ENCODE peak calls at places on chromosome 19, in seven cellular contexts. J, X, O, D, N, L and P are unnamed samples.

GRCh38 chr19:42121666-42122069 is 10.6 kb downstream of the POU2F2 start:
- DNase-seq in J (peak), X (peak), O (peak), D (peak), N (peak), L (peak), P (peak)

GRCh38 chr19:5904302-5905071 is at the start of gene VMAC:
- DNase-seq in J (peak), X (peak), O (peak), D (peak), N (peak), L (peak), P (peak)

GRCh38 chr19:408441-409005 is 424 bp downstream of the C2CD4C start:
- DNase-seq in J (no peak), X (no peak), O (peak), D (no peak), N (no peak), L (no peak), P (no peak)

GRCh38 chr19:33670398-33670797 is 48.6 kb downstream of the CHST8 start:
- DNase-seq in J (no peak), X (no peak), O (no peak), D (no peak), N (no peak), L (no peak), P (no peak)

GRCh38 chr19:50464348-50464747 is 12.0 kb upstream of the EMC10 start:
- DNase-seq in J (no peak), X (no peak), O (no peak), D (no peak), N (no peak), L (no peak), P (no peak)

GRCh38 chr19:11050323-11051114 is 38.7 kb upstream of the LDLR start:
- DNase-seq in J (no peak), X (no peak), O (no peak), D (no peak), N (no peak), L (no peak), P (no peak)

GRCh38 chr19:1947651-1948209 is 6.8 kb downstream of the CSNK1G2 start:
- DNase-seq in J (no peak), X (no peak), O (no peak), D (no peak), N (no peak), L (no peak), P (no peak)

GRCh38 chr19:7994114-7994513 is 11.3 kb downstream of the ELAVL1 start:
- DNase-seq in J (no peak), X (no peak), O (no peak), D (no peak), N (no peak), L (no peak), P (no peak)

GRCh38 chr19:17473041-17473440 is 2.7 kb downstream of the SLC27A1 start:
- DNase-seq in J (peak), X (no peak), O (no peak), D (peak), N (peak), L (no peak), P (peak)

GRCh38 chr19:44657211-44657921 is 13.7 kb downstream of the PVR start:
- DNase-seq in J (peak), X (peak), O (peak), D (peak), N (peak), L (peak), P (peak)

GRCh38 chr19:4258181-4258580 is 11.3 kb downstream of the YJU2 start:
- DNase-seq in J (no peak), X (no peak), O (no peak), D (no peak), N (no peak), L (no peak), P (no peak)

GRCh38 chr19:4257025-4257424 is 10.1 kb downstream of the YJU2 start:
- DNase-seq in J (no peak), X (no peak), O (no peak), D (no peak), N (no peak), L (no peak), P (no peak)

GRCh38 chr19:4260605-4261191 is 13.8 kb downstream of the YJU2 start:
- DNase-seq in J (no peak), X (no peak), O (no peak), D (no peak), N (no peak), L (no peak), P (no peak)

GRCh38 chr19:4256563-4256962 is 9.7 kb downstream of the YJU2 start:
- DNase-seq in J (no peak), X (no peak), O (no peak), D (no peak), N (peak), L (no peak), P (no peak)
- TF ChIP-seq CTCF in J (no peak), X (no peak), O (no peak), D (no peak), N (no peak), L (no peak), P (no peak)

GRCh38 chr19:56120371-56121179 is 520 bp downstream of the ZNF787 start:
- DNase-seq in J (peak), X (peak), O (peak), D (peak), N (peak), L (peak), P (peak)
- TF ChIP-seq CTCF in J (no peak), X (peak), O (peak), D (no peak), N (no peak), L (peak), P (peak)

DNA sequence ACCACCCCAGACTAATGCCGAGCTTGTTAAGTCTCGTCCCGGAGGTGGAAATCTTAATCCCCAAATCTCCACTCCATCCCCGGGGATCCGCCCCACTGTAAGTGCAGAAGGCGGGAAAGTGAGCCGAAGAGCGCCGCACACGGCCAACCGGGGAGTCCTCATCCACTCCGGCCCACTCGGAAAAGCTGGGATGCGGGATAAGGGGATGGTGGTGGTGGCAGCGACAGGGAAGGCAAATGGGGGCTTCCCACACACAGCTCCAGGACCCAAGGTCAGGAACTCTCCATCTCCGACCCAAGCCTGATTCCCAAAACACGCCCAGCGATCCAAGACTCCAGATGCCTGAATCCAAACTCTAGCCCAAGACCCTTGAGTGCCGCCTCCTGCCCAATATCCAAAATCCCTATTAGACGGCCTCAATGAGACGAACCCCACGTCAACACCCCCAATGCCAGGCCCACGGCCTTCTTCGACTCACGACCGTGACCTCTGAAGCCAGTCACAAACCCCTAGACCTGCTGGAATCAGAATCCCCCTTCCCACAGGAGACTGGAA is 481 bp downstream of the FBL start:
- DNase-seq in J (peak), X (no peak), O (no peak), D (no peak), N (no peak), L (no peak), P (peak)
- TF ChIP-seq CTCF in J (no peak), X (no peak), O (no peak), D (peak), N (no peak), L (no peak), P (no peak)

DNA sequence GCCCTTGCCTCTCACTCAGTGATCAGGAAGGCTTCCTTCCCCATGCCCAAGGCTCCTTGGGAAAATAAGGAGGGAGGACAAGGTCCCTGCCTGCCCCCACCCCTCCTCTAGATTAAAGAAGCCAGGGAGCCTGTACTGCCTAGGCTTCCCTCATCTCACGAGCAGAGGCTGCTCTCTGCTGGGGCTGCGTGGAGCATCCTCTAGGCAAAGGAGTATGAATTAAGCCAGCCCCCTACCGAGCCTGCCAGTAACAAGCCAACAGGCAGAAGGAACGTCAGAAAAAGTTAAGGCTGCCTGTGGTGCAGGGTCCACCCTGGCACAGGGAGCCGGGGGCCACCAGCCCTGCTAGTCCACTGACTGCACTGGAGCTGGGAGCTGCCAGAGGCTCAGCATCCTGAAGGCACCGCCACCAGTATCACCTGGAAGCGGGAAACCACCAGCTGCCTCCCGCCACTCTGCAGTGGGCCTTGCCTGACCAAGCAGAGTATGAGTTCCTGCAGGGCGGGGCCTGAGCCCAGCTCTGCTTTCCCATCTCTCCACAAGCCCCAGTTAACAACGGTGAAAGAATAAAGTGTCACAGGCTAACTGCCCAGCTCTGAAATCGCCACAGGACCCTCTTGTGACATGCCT is 6.8 kb downstream of the NAPA start:
- DNase-seq in J (no peak), X (no peak), O (no peak), D (no peak), N (no peak), L (no peak), P (no peak)
- TF ChIP-seq CTCF in J (no peak), X (no peak), O (no peak), D (no peak), N (no peak), L (no peak), P (no peak)

GRCh38 chr19:39595950-39596349 is 6.4 kb upstream of the LGALS13 start:
- DNase-seq in J (no peak), X (no peak), O (no peak), D (no peak), N (no peak), L (no peak), P (peak)

GRCh38 chr19:39602224-39602623 is at the start of gene LGALS13:
- DNase-seq in J (no peak), X (no peak), O (no peak), D (no peak), N (no peak), L (no peak), P (no peak)

GRCh38 chr19:39596911-39597310 is 5.4 kb upstream of the LGALS13 start:
- DNase-seq in J (no peak), X (no peak), O (no peak), D (no peak), N (no peak), L (no peak), P (no peak)

GRCh38 chr19:39603825-39604224 is 1.5 kb downstream of the LGALS13 start:
- DNase-seq in J (no peak), X (no peak), O (no peak), D (no peak), N (peak), L (no peak), P (no peak)

GRCh38 chr19:39599116-39599515 is 3.2 kb upstream of the LGALS13 start:
- DNase-seq in J (peak), X (peak), O (no peak), D (peak), N (peak), L (no peak), P (peak)
- TF ChIP-seq CTCF in J (no peak), X (no peak), O (no peak), D (no peak), N (no peak), L (no peak), P (no peak)

GRCh38 chr19:18488403-18488723 is 33.5 kb downstream of the ELL start:
- DNase-seq in J (no peak), X (no peak), O (no peak), D (no peak), N (no peak), L (no peak), P (no peak)
- TF ChIP-seq CTCF in J (no peak), X (peak), O (no peak), D (peak), N (peak), L (peak), P (peak)